ENCODE peak calls at places on chromosome 14, in nine cellular contexts. Y is activated naive CD4-positive, alpha-beta T cell treated with anti-CD3 and anti-CD28 coated beads, Interleukin-2, amount 10 ng/mL, durations not matched to agents 7 days and 5 days; C is Calu3; F is NCI-H2081; M is nephron progenitor cell; E is CD8-positive, alpha-beta T cell; B is SJSA1; P is tibial artery; J is WTC11. G is an unnamed sample.

GRCh38 chr14:96354246-96354645 is 8.9 kb downstream of the ATG2B start:
- DNase-seq in B (no peak), F (no peak), Y (no peak), C (no peak), E (no peak), P (no peak), M (no peak), J (no peak), G (no peak)

GRCh38 chr14:70234066-70234950 is 45.6 kb upstream of the SLC8A3 start:
- DNase-seq in J (no peak), Y (no peak), C (no peak), F (no peak), M (no peak), B (no peak), P (no peak), E (no peak), G (no peak)

GRCh38 chr14:89598548-89599186 is 181.6 kb upstream of the FOXN3 start:
- DNase-seq in M (no peak), P (no peak), J (no peak), B (peak), Y (no peak), C (no peak), E (no peak), F (no peak), G (no peak)

GRCh38 chr14:77139540-77140342 is 1.9 kb downstream of the ZDHHC22 start:
- DNase-seq in C (peak), E (no peak), P (peak), J (peak), M (peak), Y (peak), B (no peak), F (peak), G (peak)

GRCh38 chr14:102764220-102764671 is 13.0 kb upstream of the TRAF3 start:
- DNase-seq in E (no peak), J (no peak), M (no peak), F (no peak), Y (no peak), B (no peak), C (no peak), P (no peak), G (no peak)

GRCh38 chr14:51328089-51328941 is 88.3 kb downstream of the TMX1 start:
- DNase-seq in B (peak), F (no peak), J (no peak), Y (peak), C (no peak), P (no peak), E (no peak), M (no peak), G (no peak)

GRCh38 chr14:91143862-91144261 is 30.0 kb downstream of the DGLUCY start:
- DNase-seq in B (no peak), C (no peak), P (peak), Y (no peak), F (no peak), E (no peak), M (no peak), J (no peak), G (no peak)

GRCh38 chr14:51293149-51293925 is 53.3 kb downstream of the TMX1 start:
- DNase-seq in M (no peak), C (no peak), J (no peak), F (no peak), B (peak), E (no peak), P (no peak), Y (no peak), G (no peak)

GRCh38 chr14:58077621-58078020 is 74.4 kb downstream of the ARMH4 start:
- DNase-seq in B (no peak), J (no peak), C (no peak), F (no peak), Y (no peak), P (no peak), M (no peak), E (no peak), G (no peak)

GRCh38 chr14:37417833-37418232 is 177.2 kb downstream of the FOXA1 start:
- DNase-seq in Y (no peak), P (no peak), F (no peak), M (no peak), B (no peak), C (no peak), J (no peak), E (no peak), G (no peak)

GRCh38 chr14:104268725-104269436 is 130.5 kb downstream of the KIF26A start:
- DNase-seq in F (no peak), C (no peak), B (no peak), E (no peak), Y (peak), P (peak), J (peak), M (no peak), G (peak)

GRCh38 chr14:105864651-105865265 is 338.4 kb downstream of the TMEM121 start:
- DNase-seq in F (no peak), P (peak), Y (peak), C (no peak), M (no peak), J (peak), E (no peak), B (no peak), G (no peak)

GRCh38 chr14:65824285-65824977 is 411.9 kb downstream of the FUT8 start:
- DNase-seq in J (peak), M (peak), C (peak), E (peak), F (peak), P (peak), Y (peak), B (peak), G (peak)

GRCh38 chr14:81062816-81063215 is 107.4 kb downstream of the TSHR start:
- DNase-seq in P (no peak), B (no peak), E (no peak), M (peak), F (no peak), C (peak), J (peak), Y (peak), G (peak)

GRCh38 chr14:105944632-105945610 is 418.5 kb downstream of the TMEM121 start:
- DNase-seq in P (peak), J (no peak), Y (peak), C (peak), B (peak), E (peak), M (no peak), F (peak), G (no peak)

GRCh38 chr14:80213602-80214001 is 2.3 kb upstream of the DIO2 start:
- DNase-seq in M (no peak), B (no peak), F (peak), C (peak), P (no peak), J (peak), Y (no peak), E (no peak), G (peak)

GRCh38 chr14:103697601-103698379 is 17.5 kb downstream of the XRCC3 start:
- DNase-seq in M (no peak), J (no peak), C (no peak), E (no peak), F (no peak), Y (no peak), P (no peak), B (no peak), G (no peak)

GRCh38 chr14:95884377-95884776 is 7.7 kb downstream of the TUNAR start:
- DNase-seq in E (no peak), B (no peak), C (no peak), P (no peak), J (no peak), M (no peak), F (no peak), Y (no peak), G (no peak)

GRCh38 chr14:59787045-59787674 is 83.4 kb downstream of the RTN1 start:
- DNase-seq in Y (no peak), B (no peak), F (no peak), C (no peak), E (no peak), P (no peak), J (peak), M (no peak), G (peak)

GRCh38 chr14:52052289-52052943 is 16.4 kb downstream of the NID2 start:
- DNase-seq in M (no peak), F (no peak), E (no peak), P (no peak), C (no peak), J (no peak), B (no peak), Y (no peak), G (no peak)

GRCh38 chr14:51677738-51678137 is 26.0 kb downstream of the FRMD6 start:
- DNase-seq in J (no peak), P (no peak), C (no peak), F (no peak), B (no peak), E (no peak), Y (no peak), M (no peak), G (no peak)

GRCh38 chr14:88168498-88169165 is 154.4 kb downstream of the KCNK10 start:
- DNase-seq in Y (peak), J (peak), F (peak), P (no peak), E (peak), M (peak), C (peak), B (no peak), G (peak)

GRCh38 chr14:103091041-103091882 is 3.3 kb upstream of the EXOC3L4 start:
- DNase-seq in E (peak), B (no peak), M (peak), P (no peak), F (peak), C (peak), J (peak), Y (peak), G (peak)

GRCh38 chr14:59342516-59343484 is 122.4 kb downstream of the GPR135 start:
- DNase-seq in C (peak), Y (no peak), F (no peak), M (no peak), P (no peak), B (no peak), J (no peak), E (no peak), G (no peak)

GRCh38 chr14:94538070-94538740 is 23.0 kb upstream of the SERPINA4 start:
- DNase-seq in E (no peak), B (no peak), J (no peak), F (no peak), C (no peak), M (no peak), Y (no peak), P (peak), G (no peak)

GRCh38 chr14:89370781-89371180 is 46.3 kb downstream of the FOXN3 start:
- DNase-seq in Y (no peak), E (no peak), F (no peak), M (no peak), P (no peak), C (no peak), J (no peak), B (no peak), G (peak)

GRCh38 chr14:35944847-35945246 is 118.7 kb downstream of the BRMS1L start:
- DNase-seq in M (peak), E (no peak), P (no peak), F (peak), B (no peak), C (peak), Y (peak), J (peak), G (peak)

GRCh38 chr14:24826390-24826789 is 192.4 kb upstream of the GZMB start:
- DNase-seq in C (no peak), P (no peak), M (no peak), E (no peak), F (no peak), Y (no peak), J (no peak), B (no peak), G (no peak)

GRCh38 chr14:24079521-24080141 is 8.3 kb downstream of the CPNE6 start:
- DNase-seq in J (peak), F (no peak), Y (no peak), B (no peak), M (peak), P (no peak), C (no peak), E (no peak), G (peak)

GRCh38 chr14:56949828-56950227 is 139.5 kb upstream of the OTX2 start:
- DNase-seq in C (peak), F (no peak), M (no peak), J (no peak), E (no peak), Y (no peak), P (no peak), B (no peak), G (no peak)

GRCh38 chr14:53608369-53608768 is 348.3 kb downstream of the BMP4 start:
- DNase-seq in C (peak), Y (no peak), E (no peak), P (no peak), M (no peak), J (no peak), F (no peak), B (no peak), G (no peak)

GRCh38 chr14:90274808-90275454 is 18.6 kb downstream of the PSMC1 start:
- DNase-seq in F (no peak), C (no peak), P (no peak), E (no peak), Y (no peak), M (no peak), B (peak), J (no peak), G (no peak)

GRCh38 chr14:83826838-83827237 is 1703.1 kb upstream of the FLRT2 start:
- DNase-seq in J (no peak), E (no peak), B (no peak), Y (no peak), P (no peak), C (no peak), F (no peak), M (no peak), G (no peak)

GRCh38 chr14:53670701-53671100 is 285.9 kb downstream of the BMP4 start:
- DNase-seq in P (no peak), E (no peak), B (no peak), M (no peak), J (no peak), Y (no peak), C (no peak), F (no peak), G (no peak)

GRCh38 chr14:91417983-91418386 is 365 bp upstream of the CCDC88C start:
- DNase-seq in C (peak), B (no peak), M (peak), P (no peak), J (peak), E (peak), Y (peak), F (peak), G (peak)

GRCh38 chr14:92728781-92729364 is 19.6 kb downstream of the LGMN start:
- DNase-seq in Y (peak), M (no peak), F (peak), C (peak), E (no peak), P (no peak), B (no peak), J (no peak), G (no peak)